ENCODE peak calls at places on chromosomes 1 and 21, in nine cellular contexts. S is glutamatergic neuron, A is mesothelial cell of epicardium, N is PC-3, I is fibroblast of villous mesenchyme, D is GM10248, R is left lung, F is Peyer's patch, E is hepatocyte. W is an unnamed sample.

GRCh38 chr1:212684511-212685090 is 15.0 kb downstream of the BATF3 start:
- DNase-seq in E (no peak), R (no peak), F (no peak), S (no peak), I (no peak), D (no peak), N (no peak), A (no peak), W (no peak)

GRCh38 chr1:64861611-64862010 is 104.7 kb downstream of the JAK1 start:
- DNase-seq in S (no peak), E (peak; percentile 63), D (no peak), A (no peak), N (peak; percentile 15), R (peak; percentile 43), I (peak; percentile 40), F (peak; percentile 37), W (no peak)

GRCh38 chr1:41239988-41240610 is 2.0 kb downstream of the SCMH1 start:
- DNase-seq in E (peak; percentile 57), R (no peak), S (no peak), F (no peak), D (no peak), N (peak; percentile 70), I (peak; percentile 96), A (no peak), W (no peak)

GRCh38 chr1:21324368-21325137 is 34.3 kb upstream of the ECE1 start:
- DNase-seq in I (peak; percentile 93), R (peak; percentile 88), A (no peak), N (peak; percentile 96), F (peak; percentile 52), S (no peak), D (peak; percentile 76), E (peak; percentile 89), W (peak; percentile 51)

GRCh38 chr1:247747616-247748015 is 325 bp downstream of the OR14A2 start:
- DNase-seq in D (no peak), I (peak; percentile 3), A (no peak), R (no peak), F (no peak), S (no peak), E (no peak), N (peak; percentile 72), W (no peak)

GRCh38 chr1:9018372-9018771 is 7.9 kb downstream of the SLC2A7 start:
- DNase-seq in A (peak; percentile 69), N (no peak), R (no peak), D (no peak), F (no peak), E (no peak), I (no peak), S (no peak), W (no peak)

GRCh38 chr1:160800645-160801408 is 4.9 kb downstream of the LY9 start:
- DNase-seq in N (no peak), R (no peak), S (no peak), F (no peak), I (no peak), E (no peak), D (no peak), A (no peak), W (no peak)

GRCh38 chr1:162687870-162688269 is 55.6 kb downstream of the DDR2 start:
- DNase-seq in D (no peak), E (no peak), I (no peak), S (no peak), F (no peak), N (no peak), A (no peak), R (no peak), W (no peak)

GRCh38 chr1:100834779-100835645 is 59.6 kb downstream of the EXTL2 start:
- DNase-seq in F (no peak), S (no peak), E (no peak), A (no peak), N (peak; percentile 33), R (no peak), D (peak; percentile 12), I (no peak), W (no peak)

GRCh38 chr1:41537257-41537656 is 52.8 kb upstream of the EDN2 start:
- DNase-seq in R (no peak), F (no peak), D (no peak), E (no peak), A (peak; percentile 28), S (no peak), I (peak; percentile 42), N (no peak), W (peak; percentile 26)

GRCh38 chr1:244076740-244077139 is 25.7 kb downstream of the ZBTB18 start:
- DNase-seq in S (no peak), E (no peak), N (no peak), F (no peak), I (no peak), R (no peak), D (no peak), A (no peak), W (no peak)

GRCh38 chr1:155691992-155692528 is 3.2 kb downstream of the DAP3 start:
- DNase-seq in A (no peak), D (no peak), R (no peak), F (no peak), E (no peak), S (no peak), N (no peak), I (no peak), W (no peak)

GRCh38 chr1:155694167-155694566 is 5.3 kb downstream of the DAP3 start:
- DNase-seq in R (no peak), E (no peak), I (no peak), N (no peak), D (no peak), A (no peak), F (no peak), S (no peak), W (no peak)

GRCh38 chr1:155688318-155689121 is at the start of the genes DAP3 and YY1AP1:
- DNase-seq in I (peak; percentile 91), S (peak; percentile 92), F (peak; percentile 88), N (peak; percentile 91), E (peak; percentile 95), D (peak; percentile 95), A (peak; percentile 91), R (peak; percentile 94), W (peak; percentile 92)
- TF ChIP-seq CTCF in I (no peak), S (peak; percentile 19), F (peak; percentile 50), N (no peak), E (no peak), D (no peak), A (no peak), R (no peak), W (no peak)

DNA sequence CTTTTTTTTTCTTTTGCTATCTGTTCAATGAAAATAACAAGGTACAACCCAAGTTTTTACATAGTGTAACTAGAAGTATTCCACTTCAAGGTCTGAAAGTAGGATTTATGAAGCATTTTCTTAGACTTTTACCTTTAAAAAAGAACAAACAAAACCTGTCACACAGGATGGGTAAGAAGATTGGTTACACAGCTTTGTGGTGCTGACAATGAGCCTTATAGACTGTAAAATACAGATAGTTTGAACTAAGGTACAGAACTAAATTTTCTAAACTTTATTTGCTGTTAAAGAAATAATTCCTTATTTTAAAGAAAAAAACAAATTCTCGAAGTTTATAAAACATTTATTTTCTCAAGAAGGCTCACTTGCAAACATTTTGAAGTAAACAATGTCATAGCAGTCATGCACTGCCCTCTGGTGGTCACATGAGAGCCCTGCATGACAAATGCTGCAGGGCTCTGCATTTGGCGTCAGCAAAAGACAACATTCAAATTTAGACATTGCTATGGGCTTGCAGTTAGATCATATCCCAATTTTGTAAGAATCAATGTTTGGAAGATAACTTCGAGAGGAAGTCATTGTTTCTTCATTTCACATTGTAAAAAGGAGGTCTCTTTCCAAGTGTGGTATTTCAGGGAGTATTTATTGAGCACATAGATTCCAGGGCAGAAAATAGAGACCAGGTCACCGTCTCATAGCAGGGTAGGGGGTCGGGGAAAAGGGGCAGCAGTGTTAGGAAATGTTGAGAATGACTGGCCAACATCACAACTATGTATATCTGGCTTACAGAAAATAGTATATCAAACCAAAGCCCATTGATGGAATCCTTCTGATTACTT is 115.3 kb upstream of the FMN2 start:
- DNase-seq in N (peak; percentile 86), A (peak; percentile 60), R (no peak), S (peak; percentile 71), E (peak; percentile 78), D (peak; percentile 46), I (peak; percentile 60), F (no peak), W (no peak)
- TF ChIP-seq CTCF in N (peak; percentile 99), A (peak; percentile 96), R (peak; percentile 95), S (peak; percentile 96), E (peak; percentile 99), D (peak; percentile 98), I (peak; percentile 96), F (peak; percentile 89), W (peak; percentile 72)

GRCh38 chr1:231808116-231808515 is 181.5 kb downstream of the DISC1 start:
- DNase-seq in N (no peak), D (no peak), S (no peak), E (no peak), R (no peak), A (no peak), F (no peak), I (no peak), W (no peak)

GRCh38 chr1:231807498-231807897 is 180.9 kb downstream of the DISC1 start:
- DNase-seq in S (no peak), E (no peak), A (no peak), I (no peak), R (no peak), N (no peak), F (no peak), D (no peak), W (no peak)

GRCh38 chr1:231803353-231803752 is 176.8 kb downstream of the DISC1 start:
- DNase-seq in N (no peak), D (no peak), S (no peak), A (no peak), F (no peak), E (no peak), R (peak; percentile 53), I (peak; percentile 91), W (no peak)

GRCh38 chr1:231808990-231809389 is 182.4 kb downstream of the DISC1 start:
- DNase-seq in E (no peak), D (no peak), A (no peak), S (no peak), F (no peak), I (peak; percentile 71), N (peak; percentile 95), R (peak; percentile 37), W (no peak)

DNA sequence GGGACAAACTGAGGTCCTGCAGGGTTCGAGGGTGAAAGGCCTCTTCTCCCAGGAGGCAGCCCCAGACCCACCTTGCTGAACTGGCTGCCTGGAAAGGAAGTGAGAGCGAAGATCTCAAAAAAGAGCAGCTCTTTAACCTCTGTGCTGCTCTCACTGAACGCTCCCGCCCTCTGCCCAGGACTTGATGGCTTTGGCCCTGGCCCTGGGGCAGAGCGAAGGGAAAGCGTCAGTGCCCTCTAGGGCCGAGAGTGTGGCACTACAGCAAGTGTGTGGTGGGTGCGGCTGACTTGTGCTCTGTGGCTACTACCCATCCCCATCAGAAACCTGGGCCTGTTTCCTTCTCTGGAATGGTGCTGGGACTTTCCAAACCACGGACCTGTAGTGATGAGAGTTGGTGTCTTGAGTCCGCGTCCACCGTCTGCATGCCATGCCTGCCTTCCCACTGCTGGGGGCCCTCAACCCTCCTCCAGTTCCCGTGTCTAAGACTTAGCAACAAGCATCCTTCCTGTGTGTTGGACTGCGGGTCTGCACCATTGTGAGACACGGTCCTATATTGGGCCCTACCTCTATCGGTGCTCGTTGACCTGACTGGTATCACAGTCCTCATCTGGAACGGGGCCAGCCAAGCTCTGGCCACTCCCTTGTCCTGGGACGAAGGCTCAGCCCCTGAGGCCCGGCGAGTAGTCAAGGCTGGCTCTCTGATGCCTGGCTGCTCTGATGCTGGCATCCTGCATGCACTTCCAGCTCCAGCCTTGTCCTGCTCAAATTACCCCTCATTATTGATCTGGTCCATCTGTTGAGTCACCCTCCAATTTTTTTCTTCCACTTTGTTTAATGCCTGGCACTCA is 180.3 kb downstream of the DISC1 start:
- DNase-seq in F (no peak), S (peak; percentile 66), R (peak; percentile 60), A (no peak), N (peak; percentile 78), E (peak; percentile 65), D (peak; percentile 58), I (no peak), W (peak; percentile 19)
- TF ChIP-seq CTCF in F (peak; percentile 48), S (peak; percentile 50), R (peak; percentile 62), A (peak; percentile 29), N (peak; percentile 79), E (peak; percentile 46), D (peak; percentile 59), I (peak; percentile 59), W (no peak)

GRCh38 chr21:36700961-36701911 is 2.3 kb downstream of the SIM2 start:
- DNase-seq in S (peak; percentile 48), N (peak; percentile 57), F (no peak), A (no peak), D (peak; percentile 19), E (no peak), I (no peak), R (no peak), W (no peak)
- TF ChIP-seq CTCF in S (no peak), N (peak; percentile 18), F (no peak), A (no peak), D (no peak), E (no peak), I (no peak), R (no peak), W (no peak)

W was measured in activated B cell treated with CpG ODN at 0.5 μM for 24 hours.